ENCODE peak calls at places on chromosomes 13 and 19, in four cellular contexts. J, I, K and D are unnamed samples.

GRCh38 chr13:27242642-27243185 is 8.6 kb upstream of the RPL21 start:
- DNase-seq in J (no peak), I (no peak), K (no peak), D (no peak)

GRCh38 chr13:110942248-110942981 is 27.5 kb upstream of the ANKRD10 start:
- DNase-seq in J (no peak), I (no peak), K (no peak), D (no peak)

GRCh38 chr19:55486971-55487883 is 1.0 kb upstream of the SSC5D start:
- DNase-seq in J (peak; percentile 67), I (peak; percentile 57), K (peak; percentile 60), D (no peak)

GRCh38 chr19:49224856-49225255 is 67.3 kb downstream of the TRPM4 start:
- DNase-seq in J (peak; percentile 68), I (no peak), K (peak; percentile 83), D (peak; percentile 24)

GRCh38 chr13:40254394-40254793 is 412.0 kb downstream of the FOXO1 start:
- DNase-seq in J (no peak), I (no peak), K (no peak), D (no peak)

GRCh38 chr13:23903906-23904280 is 6.6 kb upstream of the C1QTNF9B start:
- DNase-seq in J (no peak), I (no peak), K (no peak), D (no peak)

GRCh38 chr19:16836115-16836905 is 7.1 kb downstream of the SIN3B start:
- DNase-seq in J (no peak), I (no peak), K (no peak), D (no peak)

GRCh38 chr19:47124937-47125668 is 5.5 kb upstream of the SAE1 start:
- DNase-seq in J (no peak), I (no peak), K (peak; percentile 82), D (peak; percentile 31)

GRCh38 chr13:74064805-74065204 is 69.4 kb downstream of the KLF12 start:
- DNase-seq in J (no peak), I (no peak), K (no peak), D (no peak)

GRCh38 chr19:36054733-36055686 is at the start of gene WDR62:
- DNase-seq in J (peak; percentile 94), I (peak; percentile 86), K (peak; percentile 97), D (peak; percentile 96)

GRCh38 chr19:8050274-8051096 is 2.1 kb upstream of the CCL25 start:
- DNase-seq in J (peak; percentile 92), I (peak; percentile 54), K (peak; percentile 94), D (peak; percentile 80)

GRCh38 chr13:111862836-111863815 is 203.8 kb upstream of the SOX1 start:
- DNase-seq in J (no peak), I (no peak), K (no peak), D (no peak)

GRCh38 chr13:29520671-29521070 is 74.8 kb downstream of the SLC7A1 start:
- DNase-seq in J (no peak), I (no peak), K (no peak), D (no peak)

GRCh38 chr19:55552620-55553019 is 7.3 kb upstream of the SBK3 start:
- DNase-seq in J (no peak), I (no peak), K (no peak), D (no peak)

GRCh38 chr19:17339088-17339741 is 1.9 kb downstream of the GTPBP3 start:
- DNase-seq in J (peak; percentile 65), I (no peak), K (peak; percentile 79), D (no peak)

GRCh38 chr19:383922-384800 is 24.8 kb downstream of the C2CD4C start:
- DNase-seq in J (no peak), I (no peak), K (no peak), D (no peak)

GRCh38 chr13:20873348-20873747 is 29.2 kb downstream of the XPO4 start:
- DNase-seq in J (no peak), I (no peak), K (no peak), D (no peak)

GRCh38 chr13:31945202-31945978 is 86.2 kb upstream of the FRY start:
- DNase-seq in J (peak; percentile 45), I (peak; percentile 31), K (no peak), D (no peak)

GRCh38 chr13:100298691-100299090 is 209.8 kb downstream of the PCCA start:
- DNase-seq in J (no peak), I (no peak), K (no peak), D (no peak)

GRCh38 chr19:34067861-34068271 is 104.4 kb upstream of the LSM14A start:
- DNase-seq in J (no peak), I (no peak), K (no peak), D (no peak)

GRCh38 chr13:91627952-91628739 is 229.7 kb downstream of the GPC5 start:
- DNase-seq in J (no peak), I (no peak), K (no peak), D (no peak)

GRCh38 chr19:17490411-17490810 is 20.1 kb downstream of the SLC27A1 start:
- DNase-seq in J (no peak), I (no peak), K (peak; percentile 29), D (peak; percentile 52)

GRCh38 chr13:68727165-68727564 is 1380.5 kb upstream of the ATXN8OS start:
- DNase-seq in J (no peak), I (no peak), K (no peak), D (no peak)

GRCh38 chr19:9406798-9407352 is 28.5 kb downstream of the ZNF266 start:
- DNase-seq in J (peak; percentile 79), I (peak; percentile 15), K (no peak), D (peak; percentile 25)

GRCh38 chr13:104805346-104805745 is 1730.1 kb downstream of the EFNB2 start:
- DNase-seq in J (no peak), I (no peak), K (no peak), D (no peak)

GRCh38 chr13:113838711-113839201 is 25.1 kb downstream of the GAS6 start:
- DNase-seq in J (no peak), I (no peak), K (no peak), D (no peak)

GRCh38 chr13:24063281-24063851 is 97.2 kb upstream of the SPATA13 start:
- DNase-seq in J (no peak), I (no peak), K (no peak), D (peak; percentile 16)

GRCh38 chr19:49766938-49767315 is at the start of gene AP2A1:
- DNase-seq in J (no peak), I (peak; percentile 34), K (no peak), D (no peak)

GRCh38 chr13:21902709-21903098 is 231.8 kb downstream of the FGF9 start:
- DNase-seq in J (no peak), I (no peak), K (no peak), D (no peak)

GRCh38 chr19:21256722-21257121 is 72.5 kb downstream of the ZNF708 start:
- DNase-seq in J (no peak), I (no peak), K (peak; percentile 58), D (no peak)

GRCh38 chr13:60260440-60260839 is 96.7 kb upstream of the DIAPH3 start:
- DNase-seq in J (no peak), I (no peak), K (peak; percentile 49), D (no peak)

GRCh38 chr19:35959040-35959967 is 23.1 kb downstream of the LRFN3 start:
- DNase-seq in J (no peak), I (no peak), K (no peak), D (peak; percentile 84)

GRCh38 chr13:57128909-57129308 is 11.8 kb upstream of the PRR20A start:
- DNase-seq in J (no peak), I (no peak), K (no peak), D (no peak)

GRCh38 chr13:41019027-41019487 is at the start of gene ELF1:
- DNase-seq in J (peak; percentile 76), I (no peak), K (peak; percentile 96), D (peak; percentile 35)

GRCh38 chr13:90415902-90416301 is 931.6 kb upstream of the MIR17HG start:
- DNase-seq in J (no peak), I (no peak), K (no peak), D (no peak)

GRCh38 chr19:35713904-35714440 is 3.8 kb upstream of the KMT2B start:
- DNase-seq in J (no peak), I (no peak), K (no peak), D (no peak)

GRCh38 chr19:12985049-12985776 is 10.1 kb upstream of the NFIX start:
- DNase-seq in J (peak; percentile 87), I (peak; percentile 80), K (no peak), D (no peak)

GRCh38 chr19:51096473-51097165 is 11.6 kb downstream of the CTU1 start:
- DNase-seq in J (no peak), I (no peak), K (peak; percentile 64), D (no peak)

GRCh38 chr19:7843521-7843920 is 13.5 kb downstream of the EVI5L start:
- DNase-seq in J (no peak), I (no peak), K (no peak), D (no peak)

DNA sequence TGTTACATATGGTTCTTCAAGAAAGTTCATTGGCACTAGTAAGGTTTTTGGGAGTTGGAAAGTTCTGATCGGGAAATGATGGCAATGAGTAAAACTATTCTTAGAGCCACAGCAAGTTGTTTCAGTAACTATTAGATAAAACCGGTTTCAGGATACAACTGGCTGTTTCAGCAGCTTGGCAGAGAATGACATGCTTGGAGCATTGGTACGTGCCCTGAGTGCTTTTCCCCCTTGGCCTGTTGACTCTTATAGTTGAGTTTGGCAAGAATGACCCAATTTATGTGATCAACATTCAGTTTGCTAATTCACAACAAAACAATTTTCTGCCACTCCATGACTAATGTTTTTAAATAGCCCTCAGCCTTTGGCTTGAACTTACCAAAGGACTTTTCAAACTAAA is 10.8 kb upstream of the ZNF491 start:
- DNase-seq in J (no peak), I (no peak), K (no peak), D (no peak)
- H3K27ac ChIP-seq in J (no peak overlapping the region), I (no peak overlapping the region), K (no peak overlapping the region), D (no peak overlapping the region)

GRCh38 chr13:51587372-51587771 is 3.1 kb downstream of the WDFY2 start:
- DNase-seq in J (no peak), I (no peak), K (no peak), D (no peak)

GRCh38 chr13:51588406-51588949 is 4.2 kb downstream of the WDFY2 start:
- DNase-seq in J (no peak), I (no peak), K (no peak), D (no peak)

GRCh38 chr13:51590966-51591627 is 6.8 kb downstream of the WDFY2 start:
- DNase-seq in J (no peak), I (no peak), K (no peak), D (no peak)

GRCh38 chr13:51589793-51590192 is 5.5 kb downstream of the WDFY2 start:
- DNase-seq in J (no peak), I (no peak), K (no peak), D (no peak)

DNA sequence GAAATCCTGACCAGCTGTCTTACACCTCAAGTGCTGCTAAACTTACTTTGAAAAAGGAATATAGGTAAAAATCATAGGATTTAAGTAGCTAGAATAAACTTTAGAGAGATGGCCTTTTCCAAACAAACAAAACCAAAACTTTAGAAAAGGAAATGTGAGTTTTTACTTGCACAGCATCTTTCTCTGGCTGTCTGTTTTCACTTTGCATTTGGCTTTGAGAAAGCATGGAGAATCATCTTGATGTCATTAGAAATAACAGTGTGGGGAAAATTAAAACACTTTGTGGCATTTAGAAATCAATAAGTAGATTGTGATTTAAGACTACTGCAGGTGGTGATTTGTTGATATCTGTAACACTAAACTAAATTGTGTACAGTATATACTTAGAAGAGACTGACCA is 6.0 kb downstream of the WDFY2 start:
- DNase-seq in J (no peak), I (no peak), K (no peak), D (no peak)
- H3K4me3 ChIP-seq in J (no peak overlapping the region), I (no peak overlapping the region), K (no peak overlapping the region), D (no peak overlapping the region)

GRCh38 chr19:40144151-40144550 is 47.1 kb upstream of the MAP3K10 start:
- DNase-seq in J (no peak), I (no peak), K (no peak), D (peak; percentile 83)
- H3K4me1 ChIP-seq in J (no peaks in the 10 kb centered on the region), I (peaks cover 11% of the 10 kb centered on the region), K (peaks cover 13% of the 10 kb centered on the region), D (peaks cover 44% of the 10 kb centered on the region)

GRCh38 chr13:38255600-38255999 is 94.1 kb upstream of the UFM1 start:
- DNase-seq in J (no peak), I (no peak), K (no peak), D (no peak)
- H3K27ac ChIP-seq in J (no peak overlapping the region), I (no peak overlapping the region), K (no peak overlapping the region), D (no peak overlapping the region)